ENCODE peak calls at places on chromosomes 12 and 14, in four cellular contexts. K is pancreas, L is activated B cell treated with CpG ODN at 0.5 μM for 24 hours, S is astrocyte of the spinal cord. O is an unnamed sample.

GRCh38 chr14:50347521-50347920 is 35.4 kb downstream of the DMAC2L start:
- DNase-seq in K (no peak), L (no peak), S (peak), O (no peak)

GRCh38 chr12:13268606-13269005 is 72.1 kb downstream of the EMP1 start:
- DNase-seq in K (no peak), L (no peak), S (no peak), O (no peak)

GRCh38 chr12:47840571-47840970 is 20.9 kb upstream of the HDAC7 start:
- DNase-seq in K (no peak), L (no peak), S (no peak), O (no peak)

GRCh38 chr12:126464157-126464556 is 1398.9 kb downstream of the AACS start:
- DNase-seq in K (no peak), L (no peak), S (no peak), O (no peak)

GRCh38 chr14:76780875-76781647 is 19.8 kb downstream of the VASH1 start:
- DNase-seq in K (no peak), L (no peak), S (no peak), O (no peak)

GRCh38 chr12:82055391-82055790 is 296.2 kb upstream of the PPFIA2 start:
- DNase-seq in K (no peak), L (no peak), S (no peak), O (no peak)

GRCh38 chr14:96051642-96052540 is 12.7 kb downstream of the C14orf132 start:
- DNase-seq in K (peak), L (no peak), S (no peak), O (peak)

GRCh38 chr14:95319312-95320075 is at the start of gene CLMN:
- DNase-seq in K (peak), L (peak), S (no peak), O (peak)

GRCh38 chr12:107091989-107092641 is 1.2 kb downstream of the CRY1 start:
- DNase-seq in K (no peak), L (no peak), S (peak), O (peak)

GRCh38 chr12:48716168-48716492 is 377 bp downstream of the CCNT1 start:
- DNase-seq in K (no peak), L (no peak), S (no peak), O (no peak)

GRCh38 chr12:33116284-33116683 is 219.7 kb upstream of the PKP2 start:
- DNase-seq in K (no peak), L (no peak), S (no peak), O (no peak)

GRCh38 chr14:32478027-32478426 is 148.9 kb downstream of the AKAP6 start:
- DNase-seq in K (no peak), L (no peak), S (no peak), O (no peak)

GRCh38 chr12:120367924-120368788 is 808 bp downstream of the MSI1 start:
- DNase-seq in K (peak), L (no peak), S (no peak), O (no peak)

GRCh38 chr14:21096889-21097615 is 1.4 kb downstream of the ZNF219 start:
- DNase-seq in K (no peak), L (no peak), S (no peak), O (no peak)

GRCh38 chr12:47839214-47839613 is 19.5 kb upstream of the HDAC7 start:
- DNase-seq in K (no peak), L (no peak), S (no peak), O (no peak)

GRCh38 chr14:58942516-58942915 is 246.0 kb upstream of the DAAM1 start:
- DNase-seq in K (no peak), L (no peak), S (peak), O (no peak)

GRCh38 chr14:69427596-69427995 is 29.1 kb downstream of the SLC39A9 start:
- DNase-seq in K (no peak), L (no peak), S (no peak), O (no peak)

GRCh38 chr12:109777544-109777943 is 55.7 kb downstream of the TRPV4 start:
- DNase-seq in K (no peak), L (no peak), S (no peak), O (peak)

GRCh38 chr12:112938751-112939150 is 477 bp downstream of the OAS3 start:
- DNase-seq in K (no peak), L (no peak), S (peak), O (no peak)

GRCh38 chr14:46480817-46481216 is 170.8 kb downstream of the RPL10L start:
- DNase-seq in K (no peak), L (no peak), S (no peak), O (no peak)

GRCh38 chr14:20714593-20715250 is 26.2 kb downstream of the ANG start:
- DNase-seq in K (peak), L (no peak), S (peak), O (peak)

GRCh38 chr14:41016213-41016612 is 590.5 kb upstream of the LRFN5 start:
- DNase-seq in K (no peak), L (no peak), S (no peak), O (no peak)

GRCh38 chr14:35425850-35426249 is 21.3 kb upstream of the NFKBIA start:
- DNase-seq in K (no peak), L (no peak), S (no peak), O (no peak)

GRCh38 chr12:1519642-1520041 is 74.7 kb downstream of the FBXL14 start:
- DNase-seq in K (no peak), L (no peak), S (no peak), O (no peak)

GRCh38 chr12:575129-575502 is 88.1 kb downstream of the NINJ2 start:
- DNase-seq in K (no peak), L (no peak), S (no peak), O (no peak)

GRCh38 chr12:122726056-122726558 is 4.5 kb downstream of the HCAR1 start:
- DNase-seq in K (no peak), L (no peak), S (peak), O (peak)

GRCh38 chr12:113159937-113160336 is 10.4 kb downstream of the CFAP73 start:
- DNase-seq in K (no peak), L (no peak), S (no peak), O (no peak)

GRCh38 chr12:96994900-96995299 is 87.8 kb downstream of the NEDD1 start:
- DNase-seq in K (no peak), L (no peak), S (no peak), O (no peak)

GRCh38 chr12:96985515-96986362 is 78.7 kb downstream of the NEDD1 start:
- DNase-seq in K (peak), L (peak), S (no peak), O (peak)

GRCh38 chr12:96988919-96989318 is 81.9 kb downstream of the NEDD1 start:
- DNase-seq in K (no peak), L (no peak), S (no peak), O (no peak)

GRCh38 chr12:96986883-96987523 is 79.9 kb downstream of the NEDD1 start:
- DNase-seq in K (no peak), L (no peak), S (peak), O (peak)

GRCh38 chr12:96989916-96990315 is 82.9 kb downstream of the NEDD1 start:
- DNase-seq in K (no peak), L (no peak), S (peak), O (peak)
- TF ChIP-seq CTCF in K (no peak), L (no peak), S (peak), O (no peak)

DNA sequence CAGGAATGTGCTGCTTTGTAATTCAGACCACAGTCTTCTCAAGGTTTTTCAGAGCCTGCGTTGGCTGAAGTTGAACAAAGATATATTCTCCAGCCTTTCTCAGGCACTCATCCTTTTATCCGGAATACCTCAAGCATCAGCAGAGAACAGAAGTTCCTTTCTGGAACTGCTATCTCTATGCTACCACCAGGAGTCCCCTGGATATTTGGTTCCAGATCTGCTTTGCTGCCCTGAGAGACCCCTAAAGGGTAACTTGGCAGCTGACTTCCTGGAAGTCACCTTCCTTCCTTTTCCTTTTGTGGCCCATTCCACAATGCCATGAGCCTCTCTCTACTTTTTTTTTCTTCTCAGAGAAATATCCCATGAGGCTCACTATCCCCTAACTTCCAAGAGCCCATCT is 188.2 kb downstream of the PLCZ1 start:
- DNase-seq in K (no peak), L (no peak), S (no peak), O (no peak)
- TF ChIP-seq CTCF in K (no peak), L (no peak), S (peak), O (no peak)

GRCh38 chr14:90818715-90819114 is 2.5 kb upstream of the TTC7B start:
- DNase-seq in K (no peak), L (no peak), S (no peak), O (no peak)

GRCh38 chr14:90816686-90817436 is 631 bp upstream of the TTC7B start:
- DNase-seq in K (no peak), L (no peak), S (no peak), O (no peak)

GRCh38 chr14:90814806-90815566 is 1.2 kb downstream of the TTC7B start:
- DNase-seq in K (no peak), L (no peak), S (no peak), O (no peak)

GRCh38 chr14:90815567-90815816 is 738 bp downstream of the TTC7B start:
- DNase-seq in K (no peak), L (no peak), S (no peak), O (no peak)

DNA sequence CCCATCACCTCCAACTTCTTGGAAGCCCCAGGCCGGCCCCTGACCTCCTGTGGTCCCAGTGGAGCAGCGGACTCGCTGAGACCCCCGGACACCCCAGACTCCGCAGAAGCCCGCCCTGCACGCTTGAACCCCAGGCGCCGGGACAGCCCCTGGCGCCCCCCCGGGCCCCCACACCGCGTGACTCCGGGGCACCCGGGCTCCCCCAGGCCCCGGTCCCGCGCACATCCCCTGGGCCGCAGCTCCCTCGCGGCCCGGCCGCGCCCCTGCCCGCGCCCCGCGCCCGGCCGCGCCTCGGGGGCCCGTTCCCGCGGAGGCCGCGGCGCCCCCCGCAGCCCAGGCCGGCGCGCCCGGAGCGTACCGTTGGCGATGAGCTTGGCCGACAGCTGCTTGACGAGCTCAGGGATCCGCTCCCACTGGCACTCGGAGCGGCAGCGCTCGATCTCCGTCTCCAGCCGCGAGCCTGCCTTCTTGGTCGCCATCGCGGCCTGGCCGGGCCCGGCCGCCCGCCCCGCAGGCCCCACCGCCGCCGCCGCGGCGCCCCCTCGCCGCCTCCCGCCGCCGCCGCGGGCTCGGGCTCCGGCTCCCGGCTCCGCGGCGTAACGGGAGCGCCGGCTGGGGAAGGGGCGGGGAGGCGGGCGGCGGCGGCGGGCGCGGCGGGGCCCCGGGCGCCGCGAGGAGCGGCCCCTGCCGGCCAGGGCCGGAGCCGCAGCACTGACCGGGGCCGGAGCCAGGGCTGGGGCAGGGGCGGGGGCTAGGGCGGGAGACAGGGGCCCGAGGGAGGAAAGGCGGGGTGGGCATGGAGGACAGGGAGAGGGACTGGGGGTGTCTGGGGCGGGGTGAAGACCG is at the start of gene TTC7B:
- DNase-seq in K (peak), L (peak), S (no peak), O (peak)
- TF ChIP-seq CTCF in K (no peak), L (no peak), S (peak), O (no peak)

GRCh38 chr12:18224745-18225144 is 36.6 kb upstream of the PIK3C2G start:
- DNase-seq in K (no peak), L (no peak), S (peak), O (no peak)
- TF ChIP-seq CTCF in K (no peak), L (no peak), S (peak), O (peak)

GRCh38 chr12:123808167-123808566 is 46.1 kb downstream of the DNAH10 start:
- DNase-seq in K (no peak), L (no peak), S (no peak), O (peak)
- TF ChIP-seq CTCF in K (no peak), L (no peak), S (no peak), O (no peak)

GRCh38 chr12:8637244-8637643 is 24.6 kb upstream of the AICDA start:
- DNase-seq in K (no peak), L (no peak), S (no peak), O (no peak)
- TF ChIP-seq CTCF in K (no peak), L (no peak), S (no peak), O (no peak)

DNA sequence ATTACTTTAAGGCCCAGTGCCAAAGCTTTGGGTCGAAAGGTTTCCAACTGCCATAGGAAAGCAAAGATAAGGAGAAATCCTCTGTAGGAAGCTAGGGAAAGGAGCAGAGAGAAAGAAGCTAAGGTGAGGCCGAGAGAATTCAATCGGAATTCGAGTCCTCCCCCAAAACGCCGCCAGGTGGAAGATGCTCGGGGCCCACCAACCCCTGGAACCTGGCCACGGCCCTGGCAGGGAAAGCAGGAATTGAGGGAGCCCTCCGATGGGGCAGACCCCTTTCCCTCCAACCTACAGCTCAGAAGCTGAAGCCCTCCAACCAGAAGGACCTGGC is 498 bp downstream of the GMFB start:
- DNase-seq in K (no peak), L (no peak), S (no peak), O (no peak)
- TF ChIP-seq CTCF in K (no peak), L (no peak), S (peak), O (no peak)

GRCh38 chr12:75816892-75817291 is 214.7 kb downstream of the PHLDA1 start:
- DNase-seq in K (no peak), L (no peak), S (peak), O (no peak)
- TF ChIP-seq CTCF in K (no peak), L (no peak), S (no peak), O (no peak)

DNA sequence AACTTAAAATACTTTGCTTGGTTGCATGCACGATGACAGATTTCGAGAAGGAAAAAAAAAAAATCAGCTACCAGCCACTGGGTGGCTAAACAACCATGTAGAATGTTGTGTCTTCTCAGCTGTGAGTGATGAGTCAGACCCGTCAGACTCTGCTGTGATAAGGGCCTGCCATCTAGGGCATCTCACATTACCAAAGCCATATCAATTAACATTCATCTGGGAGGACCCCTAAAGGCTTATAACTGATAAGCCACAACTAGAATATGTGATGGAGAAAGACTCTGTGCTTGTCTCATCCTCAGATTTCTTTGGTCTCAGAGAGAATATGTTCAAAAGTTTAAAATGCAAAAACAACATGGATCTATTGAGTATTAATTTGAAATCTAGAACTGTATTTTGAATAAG is 111.5 kb downstream of the PAX9 start:
- DNase-seq in K (no peak), L (no peak), S (peak), O (peak)
- TF ChIP-seq CTCF in K (no peak), L (no peak), S (no peak), O (no peak)

O was measured in Calu3.